ENCODE peak calls at places on chromosome 18, in four cellular contexts. U is left ventricle myocardium inferior, X is AG08395, G is EL. Q is an unnamed sample.

GRCh38 chr18:79513381-79514081 is 117.8 kb downstream of the NFATC1 start:
- DNase-seq in X (no peak), G (no peak), U (no peak), Q (peak; percentile 43)

GRCh38 chr18:79522451-79523220 is 126.9 kb downstream of the NFATC1 start:
- DNase-seq in G (no peak), U (no peak), X (no peak), Q (peak; percentile 41)

GRCh38 chr18:24632158-24632988 is 171.9 kb downstream of the HRH4 start:
- DNase-seq in G (no peak), X (no peak), U (no peak), Q (no peak)

GRCh38 chr18:3706279-3707097 is 256.5 kb downstream of the TGIF1 start:
- DNase-seq in G (no peak), U (no peak), X (no peak), Q (no peak)

GRCh38 chr18:22846088-22846683 is 86.9 kb upstream of the RBBP8 start:
- DNase-seq in U (no peak), G (peak; percentile 10), X (no peak), Q (no peak)

GRCh38 chr18:79502785-79503184 is 107.1 kb downstream of the NFATC1 start:
- DNase-seq in U (no peak), X (no peak), G (no peak), Q (no peak)

GRCh38 chr18:34821669-34822210 is 111.6 kb downstream of the DTNA start:
- DNase-seq in X (no peak), U (no peak), G (peak; percentile 1), Q (no peak)

GRCh38 chr18:47898055-47898454 is 32.4 kb downstream of the SMAD2 start:
- DNase-seq in U (no peak), G (no peak), X (no peak), Q (no peak)

GRCh38 chr18:5895886-5896740 is 791 bp upstream of the TMEM200C start:
- DNase-seq in U (peak; percentile 18), X (no peak), G (no peak), Q (peak; percentile 44)

GRCh38 chr18:293557-293956 is 25.7 kb upstream of the THOC1 start:
- DNase-seq in G (no peak), X (peak; percentile 35), U (no peak), Q (no peak)

GRCh38 chr18:45617284-45617683 is 2.0 kb downstream of the SLC14A2 start:
- DNase-seq in X (peak; percentile 98), G (peak; percentile 85), U (peak; percentile 78), Q (peak; percentile 93)

GRCh38 chr18:75639468-75639831 is 211.9 kb upstream of the SMIM21 start:
- DNase-seq in U (no peak), X (no peak), G (no peak), Q (no peak)

GRCh38 chr18:64409511-64409910 is 260.6 kb upstream of the LINC00305 start:
- DNase-seq in X (no peak), U (no peak), G (no peak), Q (no peak)

GRCh38 chr18:74289137-74289536 is 2.6 kb downstream of the CYB5A start:
- DNase-seq in G (peak; percentile 72), U (no peak), X (peak; percentile 38), Q (no peak)

GRCh38 chr18:7684966-7685365 is 117.8 kb downstream of the PTPRM start:
- DNase-seq in X (no peak), G (peak; percentile 62), U (no peak), Q (no peak)

GRCh38 chr18:58792086-58792485 is 72.6 kb upstream of the ZNF532 start:
- DNase-seq in X (no peak), G (no peak), U (no peak), Q (no peak)

GRCh38 chr18:13400636-13401315 is 182.2 kb downstream of the LDLRAD4 start:
- DNase-seq in G (no peak), X (no peak), U (no peak), Q (no peak)

GRCh38 chr18:2883137-2883671 is 36.4 kb downstream of the EMILIN2 start:
- DNase-seq in U (no peak), G (no peak), X (no peak), Q (no peak)

GRCh38 chr18:21109936-21110666 is 1.5 kb downstream of the ROCK1 start:
- DNase-seq in X (no peak), U (no peak), G (peak; percentile 36), Q (no peak)

GRCh38 chr18:48306838-48307237 is 102.3 kb downstream of the ZBTB7C start:
- DNase-seq in G (no peak), X (no peak), U (no peak), Q (no peak)

GRCh38 chr18:77101410-77102245 is 31.0 kb downstream of the MBP start:
- DNase-seq in G (peak; percentile 99), U (peak; percentile 77), X (peak; percentile 89), Q (peak; percentile 94)

GRCh38 chr18:27120246-27120645 is 64.9 kb downstream of the CHST9 start:
- DNase-seq in U (no peak), G (no peak), X (no peak), Q (no peak)

GRCh38 chr18:26362021-26362420 is 135.8 kb downstream of the TAF4B start:
- DNase-seq in X (no peak), G (no peak), U (no peak), Q (no peak)

GRCh38 chr18:48781041-48781989 is 169.4 kb downstream of the SMAD7 start:
- DNase-seq in U (peak; percentile 93), G (no peak), X (peak; percentile 72), Q (peak; percentile 97)

GRCh38 chr18:59268722-59269562 is 4.3 kb downstream of the RAX start:
- DNase-seq in X (peak; percentile 34), G (no peak), U (peak; percentile 29), Q (no peak)

GRCh38 chr18:51077217-51077616 is 47.2 kb downstream of the SMAD4 start:
- DNase-seq in G (peak; percentile 82), U (no peak), X (peak; percentile 28), Q (no peak)

GRCh38 chr18:63551769-63552168 is 9.6 kb downstream of the SERPINB12 start:
- DNase-seq in U (no peak), G (no peak), X (no peak), Q (no peak)

GRCh38 chr18:48615566-48616401 is 77.0 kb downstream of the CTIF start:
- DNase-seq in X (no peak), U (no peak), G (no peak), Q (no peak)

GRCh38 chr18:6315556-6316331 is 99.0 kb downstream of the L3MBTL4 start:
- DNase-seq in G (no peak), X (no peak), U (no peak), Q (no peak)

GRCh38 chr18:70781860-70782453 is 493.1 kb downstream of the SOCS6 start:
- DNase-seq in G (peak; percentile 3), X (peak; percentile 3), U (peak; percentile 15), Q (no peak)

GRCh38 chr18:55651236-55651635 is 63.2 kb upstream of the TCF4 start:
- DNase-seq in X (no peak), G (peak; percentile 6), U (no peak), Q (no peak)

GRCh38 chr18:744824-745597 is 32.6 kb upstream of the ENOSF1 start:
- DNase-seq in G (no peak), U (no peak), X (no peak), Q (no peak)

GRCh38 chr18:48453330-48454063 is 44.3 kb upstream of the ZBTB7C start:
- DNase-seq in X (no peak), U (no peak), G (no peak), Q (peak; percentile 48)

GRCh38 chr18:77103991-77104521 is 28.5 kb downstream of the MBP start:
- DNase-seq in U (no peak), G (peak; percentile 23), X (no peak), Q (no peak)

GRCh38 chr18:77147418-77147852 is 14.9 kb upstream of the MBP start:
- DNase-seq in G (peak; percentile 55), X (peak; percentile 39), U (no peak), Q (no peak)

GRCh38 chr18:36366994-36367839 is 69.7 kb downstream of the FHOD3 start:
- DNase-seq in U (peak; percentile 74), G (no peak), X (no peak), Q (peak; percentile 83)

GRCh38 chr18:44793186-44793585 is 112.5 kb downstream of the SETBP1 start:
- DNase-seq in X (no peak), G (no peak), U (no peak), Q (no peak)

GRCh38 chr18:3451166-3451988 is 1.4 kb downstream of the TGIF1 start:
- DNase-seq in G (peak; percentile 93), X (peak; percentile 89), U (peak; percentile 95), Q (peak; percentile 98)

GRCh38 chr18:3151379-3152264 is 68.1 kb downstream of the MYOM1 start:
- DNase-seq in U (no peak), G (peak; percentile 28), X (peak; percentile 47), Q (no peak)